ENCODE peak calls at places on chromosomes 5 and 9, in eight cellular contexts. E, T, V, O, M, D, L and A are unnamed samples.

GRCh38 chr5:176341325-176342198 is 20.0 kb downstream of the KIAA1191 start:
- DNase-seq in T (no peak), O (no peak), M (no peak), L (no peak), E (no peak), V (no peak), D (no peak), A (no peak)

GRCh38 chr5:149382517-149383220 is 3.6 kb upstream of the IL17B start:
- DNase-seq in O (no peak), M (no peak), E (no peak), V (no peak), T (no peak), D (no peak), L (no peak), A (no peak)

GRCh38 chr5:848671-849111 is 2.1 kb downstream of the ZDHHC11 start:
- DNase-seq in L (no peak), D (no peak), E (no peak), O (no peak), T (no peak), V (peak), M (peak), A (no peak)

GRCh38 chr9:121393318-121393717 is 23.3 kb upstream of the STOM start:
- DNase-seq in V (no peak), T (no peak), E (no peak), D (no peak), L (peak), O (no peak), M (no peak), A (no peak)

GRCh38 chr5:129399069-129399468 is 61.0 kb upstream of the ADAMTS19 start:
- DNase-seq in D (no peak), L (no peak), T (no peak), M (no peak), E (no peak), O (no peak), V (no peak), A (no peak)

GRCh38 chr5:62496876-62497275 is 81.7 kb upstream of the LRRC70 start:
- DNase-seq in E (no peak), V (no peak), T (no peak), M (no peak), L (no peak), O (no peak), D (no peak), A (no peak)

GRCh38 chr5:145937432-145938250 is 1.3 kb downstream of the SH3RF2 start:
- DNase-seq in M (no peak), E (no peak), D (no peak), T (no peak), O (peak), L (no peak), V (no peak), A (peak)

GRCh38 chr9:126147620-126148522 is 178.8 kb upstream of the MVB12B start:
- DNase-seq in M (peak), T (no peak), V (no peak), E (no peak), O (no peak), L (no peak), D (peak), A (no peak)

GRCh38 chr5:65926893-65927292 is 518 bp downstream of the ERBIN start:
- DNase-seq in M (peak), V (no peak), D (no peak), O (peak), L (no peak), E (no peak), T (no peak), A (peak)

GRCh38 chr5:74042559-74043357 is 416.8 kb downstream of the ARHGEF28 start:
- DNase-seq in O (peak), M (no peak), E (no peak), T (no peak), D (no peak), V (peak), L (no peak), A (no peak)

GRCh38 chr5:141870871-141871270 is 7.3 kb downstream of the PCDH1 start:
- DNase-seq in M (no peak), O (peak), L (no peak), V (no peak), E (no peak), T (no peak), D (no peak), A (no peak)